ENCODE peak calls at places on chromosomes 6 and 20, in five cellular contexts. I, F, W, L and B are unnamed samples.

GRCh38 chr20:50992733-50993457 is 30.0 kb downstream of the KCNG1 start:
- DNase-seq in W (peak), F (no peak), I (peak), L (peak), B (no peak)

GRCh38 chr6:38131527-38131965 is 312.0 kb downstream of the ZFAND3 start:
- DNase-seq in F (no peak), I (no peak), L (peak), W (no peak), B (no peak)

GRCh38 chr6:144408151-144408550 is 123.0 kb downstream of the UTRN start:
- DNase-seq in L (no peak), F (no peak), I (no peak), W (no peak), B (no peak)

GRCh38 chr20:35992713-35993335 is 24.4 kb downstream of the CNBD2 start:
- DNase-seq in F (peak), I (peak), L (peak), W (peak), B (peak)

GRCh38 chr6:21270501-21271290 is 322.9 kb upstream of the SOX4 start:
- DNase-seq in I (no peak), F (no peak), W (no peak), L (no peak), B (no peak)

GRCh38 chr6:133131621-133132020 is 109.5 kb upstream of the EYA4 start:
- DNase-seq in W (no peak), F (no peak), I (no peak), L (no peak), B (no peak)

GRCh38 chr6:66390393-66390792 is 683.4 kb upstream of the EYS start:
- DNase-seq in F (no peak), I (no peak), L (no peak), W (no peak), B (no peak)

GRCh38 chr6:28907394-28907793 is 16.4 kb downstream of the TRIM27 start:
- DNase-seq in W (no peak), I (no peak), F (no peak), L (peak), B (no peak)

GRCh38 chr6:80962382-80962781 is 790.1 kb downstream of the TENT5A start:
- DNase-seq in I (no peak), L (no peak), W (no peak), F (no peak), B (no peak)